ENCODE peak calls at places on chromosome 14, in seven cellular contexts. A is GM23338, Y is HepG2, B is GM06990, X is GM10248, N is progenitor cell of endocrine pancreas, I is left lung. G is an unnamed sample.

GRCh38 chr14:65840786-65841185 is 428.3 kb downstream of the FUT8 start:
- DNase-seq in A (no peak), Y (no peak), B (no peak), X (no peak), N (no peak), I (no peak), G (no peak)

GRCh38 chr14:95200404-95200803 is 43.1 kb upstream of the DICER1 start:
- DNase-seq in A (no peak), Y (no peak), B (no peak), X (no peak), N (no peak), I (peak; percentile 79), G (no peak)

GRCh38 chr14:72305555-72305954 is 373.3 kb downstream of the RGS6 start:
- DNase-seq in A (no peak), Y (no peak), B (no peak), X (no peak), N (no peak), I (no peak), G (no peak)

GRCh38 chr14:33465952-33466700 is 484.7 kb downstream of the EGLN3 start:
- DNase-seq in A (no peak), Y (no peak), B (no peak), X (no peak), N (no peak), I (no peak), G (no peak)

GRCh38 chr14:53347046-53347445 is 193.9 kb upstream of the DDHD1 start:
- DNase-seq in A (peak; percentile 30), Y (no peak), B (no peak), X (no peak), N (no peak), I (no peak), G (no peak)

GRCh38 chr14:21978184-21978998 is 304.8 kb upstream of the OR4E1 start:
- DNase-seq in A (peak; percentile 85), Y (peak; percentile 55), B (no peak), X (peak; percentile 64), N (peak; percentile 35), I (no peak), G (peak; percentile 68)

GRCh38 chr14:46245281-46245680 is 406.3 kb downstream of the RPL10L start:
- DNase-seq in A (no peak), Y (no peak), B (no peak), X (no peak), N (no peak), I (no peak), G (no peak)

GRCh38 chr14:59239030-59239429 is 50.6 kb downstream of the DAAM1 start:
- DNase-seq in A (no peak), Y (no peak), B (no peak), X (no peak), N (no peak), I (no peak), G (no peak)

GRCh38 chr14:52860209-52860608 is 68.8 kb upstream of the GNPNAT1 start:
- DNase-seq in A (no peak), Y (no peak), B (no peak), X (no peak), N (no peak), I (no peak), G (no peak)

GRCh38 chr14:52948836-52949235 is 2.0 kb downstream of the FERMT2 start:
- DNase-seq in A (no peak), Y (no peak), B (no peak), X (no peak), N (no peak), I (no peak), G (no peak)

GRCh38 chr14:75612157-75612556 is 33.7 kb downstream of the FLVCR2 start:
- DNase-seq in A (no peak), Y (no peak), B (no peak), X (no peak), N (no peak), I (no peak), G (no peak)

GRCh38 chr14:59127437-59127732 is 61.1 kb upstream of the DAAM1 start:
- DNase-seq in A (no peak), Y (no peak), B (no peak), X (no peak), N (no peak), I (no peak), G (no peak)

GRCh38 chr14:73829526-73830431 is 21.9 kb upstream of the PTGR2 start:
- DNase-seq in A (no peak), Y (peak; percentile 45), B (peak; percentile 52), X (peak; percentile 79), N (no peak), I (peak; percentile 62), G (no peak)

GRCh38 chr14:36254020-36254614 is 66.3 kb downstream of the MBIP start:
- DNase-seq in A (peak; percentile 76), Y (peak; percentile 56), B (no peak), X (no peak), N (no peak), I (no peak), G (no peak)

GRCh38 chr14:97387252-97387882 is 590.2 kb downstream of the VRK1 start:
- DNase-seq in A (no peak), Y (no peak), B (no peak), X (no peak), N (no peak), I (no peak), G (no peak)

GRCh38 chr14:74543771-74544170 is 50.2 kb downstream of the ISCA2 start:
- DNase-seq in A (no peak), Y (no peak), B (no peak), X (no peak), N (no peak), I (no peak), G (no peak)

GRCh38 chr14:91202234-91202974 is 42.1 kb downstream of the GPR68 start:
- DNase-seq in A (no peak), Y (no peak), B (no peak), X (no peak), N (no peak), I (peak; percentile 59), G (peak; percentile 60)

DNA sequence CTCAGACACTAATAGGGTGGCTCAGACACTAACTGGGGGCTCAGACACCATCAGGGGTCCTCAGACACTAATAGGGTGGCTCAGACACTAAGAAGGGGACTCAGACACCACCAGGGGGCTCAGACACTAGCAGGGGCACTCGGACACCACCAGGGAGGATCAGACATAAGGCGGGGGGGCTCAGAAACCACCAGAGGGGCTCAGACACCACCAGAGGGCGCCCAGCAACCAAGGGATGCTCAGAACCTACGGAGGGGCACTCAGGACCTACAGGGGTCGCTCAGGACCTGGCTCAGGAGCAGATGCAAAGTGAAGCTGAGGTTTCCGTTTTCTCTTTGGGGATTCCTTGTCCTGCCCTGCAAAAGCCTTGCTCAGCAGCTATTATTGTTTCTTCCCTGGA is 448.5 kb downstream of the TMEM121 start:
- DNase-seq in A (peak; percentile 1), Y (peak; percentile 39), B (no peak), X (peak; percentile 24), N (no peak), I (no peak), G (no peak)
- TF ChIP-seq CTCF in A (no peak), Y (peak; percentile 51), B (peak; percentile 60), X (peak; percentile 39), N (no peak), I (no peak), G (no peak)

GRCh38 chr14:102498005-102498677 is 11.4 kb downstream of the ANKRD9 start:
- DNase-seq in A (peak; percentile 67), Y (no peak), B (no peak), X (no peak), N (no peak), I (no peak), G (no peak)
- TF ChIP-seq CTCF in A (peak; percentile 52), Y (peak; percentile 71), B (peak; percentile 22), X (peak; percentile 13), N (peak; percentile 24), I (no peak), G (no peak)

DNA sequence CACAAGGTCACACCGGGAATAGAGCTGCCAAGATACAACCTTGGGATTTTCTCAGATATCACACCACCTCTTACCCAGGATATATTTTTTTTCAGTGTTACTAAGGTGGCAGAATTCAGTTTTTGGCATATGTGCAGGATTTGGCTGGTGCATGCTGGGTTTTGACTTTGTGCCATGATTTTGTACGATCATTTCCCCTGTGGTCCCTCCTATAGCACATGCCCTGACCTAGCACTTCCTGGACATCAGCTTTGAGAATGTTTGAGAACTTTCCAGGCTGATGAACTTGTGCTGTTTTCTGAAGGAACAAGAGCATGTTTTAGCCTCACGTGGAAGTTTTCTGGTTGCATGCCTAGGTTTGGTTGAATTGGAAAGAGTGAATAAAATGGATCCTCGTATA is 11.0 kb upstream of the TBPL2 start:
- DNase-seq in A (no peak), Y (no peak), B (no peak), X (no peak), N (no peak), I (no peak), G (no peak)
- TF ChIP-seq CTCF in A (no peak), Y (no peak), B (no peak), X (no peak), N (no peak), I (no peak), G (no peak)

DNA sequence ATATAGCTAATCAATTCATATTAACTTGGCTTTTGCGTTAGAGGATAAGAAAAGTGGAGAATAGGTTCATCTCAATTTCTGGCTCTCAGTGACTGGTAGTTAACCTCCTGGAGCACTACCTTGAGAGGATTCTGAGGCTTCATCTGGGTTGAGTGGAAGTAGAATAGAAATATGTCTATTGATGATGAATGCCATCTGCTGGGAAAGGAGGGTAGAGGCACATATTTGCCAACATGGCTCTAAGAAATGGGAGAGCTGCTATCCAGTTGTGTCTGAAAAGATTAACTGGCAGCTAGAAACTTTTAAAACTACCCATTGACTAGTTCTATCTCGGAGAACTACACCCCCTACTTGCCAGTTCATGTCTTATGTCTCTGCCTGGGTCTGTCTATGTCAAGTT is 530.1 kb downstream of the NRXN3 start:
- DNase-seq in A (no peak), Y (no peak), B (no peak), X (no peak), N (no peak), I (no peak), G (no peak)
- TF ChIP-seq CTCF in A (no peak), Y (no peak), B (peak; percentile 18), X (no peak), N (no peak), I (no peak), G (no peak)

DNA sequence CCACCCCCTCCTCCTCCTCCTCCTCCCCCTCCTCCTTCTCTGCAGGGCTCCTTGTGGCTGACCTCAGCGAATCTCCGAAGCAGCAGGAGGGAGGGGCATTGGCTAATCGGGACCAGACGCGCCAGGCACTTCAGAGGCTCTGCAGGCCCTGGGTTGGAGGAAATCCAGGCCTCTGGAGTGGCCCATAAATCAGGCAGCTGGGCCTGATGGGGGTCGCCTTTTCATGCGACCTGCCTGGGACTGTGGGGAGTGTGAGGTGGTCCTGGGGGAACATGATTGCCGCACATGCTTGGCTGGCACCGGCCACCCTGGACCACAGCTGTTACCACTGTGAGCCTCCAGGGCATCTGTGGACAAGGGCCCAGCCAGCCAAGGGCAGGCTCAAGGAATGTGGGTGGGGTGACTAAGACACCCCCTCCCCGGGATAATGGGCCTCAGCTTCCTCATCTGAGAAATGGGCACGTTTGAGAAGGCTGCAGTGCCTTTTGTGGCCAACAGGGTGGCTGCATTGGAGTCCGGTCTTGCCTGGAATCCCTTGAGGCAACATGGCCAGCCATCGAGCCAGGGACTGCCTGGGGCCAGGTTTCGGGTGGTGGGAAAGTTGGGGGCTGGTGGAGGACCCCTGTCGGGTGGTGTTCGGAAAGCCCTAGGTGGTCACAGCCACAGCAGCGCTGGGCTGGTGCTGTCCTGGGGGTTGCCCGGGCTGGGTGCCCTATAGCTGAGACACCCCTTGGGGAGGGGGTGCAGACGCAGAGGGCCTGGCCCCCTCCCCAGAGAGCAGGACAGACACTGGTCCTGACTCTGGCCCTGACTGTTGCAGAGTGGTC is 12.0 kb downstream of the KIF26A start:
- DNase-seq in A (peak; percentile 83), Y (no peak), B (no peak), X (no peak), N (no peak), I (peak; percentile 58), G (no peak)
- TF ChIP-seq CTCF in A (peak; percentile 54), Y (no peak), B (peak; percentile 26), X (peak; percentile 3), N (peak; percentile 41), I (no peak), G (peak; percentile 61)

GRCh38 chr14:86153480-86153879 is 623.5 kb downstream of the FLRT2 start:
- DNase-seq in A (peak; percentile 52), Y (no peak), B (no peak), X (no peak), N (no peak), I (no peak), G (no peak)
- TF ChIP-seq CTCF in A (peak; percentile 62), Y (no peak), B (no peak), X (no peak), N (peak; percentile 41), I (no peak), G (peak; percentile 43)